ENCODE peak calls at places on chromosome 15, in ten cellular contexts. One of them, this sample, is unnamed.

GRCh38 chr15:92845109-92845508 is 55.0 kb upstream of the CHD2 start:
- DNase-seq in dorsolateral prefrontal cortex: no peak
- DNase-seq in CD8-positive, alpha-beta memory T cell: no peak
- DNase-seq in islet precursor cell: no peak
- DNase-seq in heart left ventricle: no peak
- DNase-seq in cardiac muscle cell: peak; percentile 84
- DNase-seq in activated naive CD4-positive, alpha-beta T cell: no peak
- DNase-seq in central memory CD4-positive, alpha-beta T cell: peak; percentile 57
- DNase-seq in lower leg skin: no peak
- DNase-seq in SJSA1: no peak
- DNase-seq in this sample: no peak

GRCh38 chr15:78207110-78207458 is 27.3 kb downstream of the ACSBG1 start:
- DNase-seq in cardiac muscle cell: no peak
- DNase-seq in dorsolateral prefrontal cortex: no peak
- DNase-seq in islet precursor cell: no peak
- DNase-seq in lower leg skin: peak; percentile 13
- DNase-seq in CD8-positive, alpha-beta memory T cell: no peak
- DNase-seq in activated naive CD4-positive, alpha-beta T cell: no peak
- DNase-seq in heart left ventricle: no peak
- DNase-seq in SJSA1: no peak
- DNase-seq in central memory CD4-positive, alpha-beta T cell: no peak
- DNase-seq in this sample: no peak

GRCh38 chr15:74502301-74502700 is 38.7 kb upstream of the ARID3B start:
- DNase-seq in dorsolateral prefrontal cortex: no peak
- DNase-seq in heart left ventricle: no peak
- DNase-seq in activated naive CD4-positive, alpha-beta T cell: no peak
- DNase-seq in SJSA1: no peak
- DNase-seq in cardiac muscle cell: no peak
- DNase-seq in central memory CD4-positive, alpha-beta T cell: no peak
- DNase-seq in islet precursor cell: no peak
- DNase-seq in lower leg skin: no peak
- DNase-seq in CD8-positive, alpha-beta memory T cell: no peak
- DNase-seq in this sample: no peak

GRCh38 chr15:37940886-37941285 is 6.4 kb downstream of the TMCO5A start:
- DNase-seq in SJSA1: no peak
- DNase-seq in heart left ventricle: no peak
- DNase-seq in islet precursor cell: no peak
- DNase-seq in cardiac muscle cell: no peak
- DNase-seq in activated naive CD4-positive, alpha-beta T cell: no peak
- DNase-seq in lower leg skin: no peak
- DNase-seq in dorsolateral prefrontal cortex: no peak
- DNase-seq in central memory CD4-positive, alpha-beta T cell: no peak
- DNase-seq in CD8-positive, alpha-beta memory T cell: no peak
- DNase-seq in this sample: no peak

GRCh38 chr15:32818758-32819405 is 101.1 kb downstream of the GREM1 start:
- DNase-seq in lower leg skin: no peak
- DNase-seq in CD8-positive, alpha-beta memory T cell: no peak
- DNase-seq in cardiac muscle cell: peak; percentile 57
- DNase-seq in islet precursor cell: no peak
- DNase-seq in central memory CD4-positive, alpha-beta T cell: no peak
- DNase-seq in activated naive CD4-positive, alpha-beta T cell: no peak
- DNase-seq in heart left ventricle: no peak
- DNase-seq in dorsolateral prefrontal cortex: no peak
- DNase-seq in SJSA1: no peak
- DNase-seq in this sample: peak; percentile 53

GRCh38 chr15:60797444-60798040 is 318.6 kb upstream of the ICE2 start:
- DNase-seq in islet precursor cell: peak; percentile 29
- DNase-seq in CD8-positive, alpha-beta memory T cell: no peak
- DNase-seq in heart left ventricle: no peak
- DNase-seq in lower leg skin: no peak
- DNase-seq in activated naive CD4-positive, alpha-beta T cell: no peak
- DNase-seq in central memory CD4-positive, alpha-beta T cell: no peak
- DNase-seq in cardiac muscle cell: no peak
- DNase-seq in SJSA1: no peak
- DNase-seq in dorsolateral prefrontal cortex: no peak
- DNase-seq in this sample: peak; percentile 73

GRCh38 chr15:40463886-40464545 is 6.8 kb upstream of the CHST14 start:
- DNase-seq in central memory CD4-positive, alpha-beta T cell: no peak
- DNase-seq in islet precursor cell: peak; percentile 87
- DNase-seq in heart left ventricle: no peak
- DNase-seq in lower leg skin: no peak
- DNase-seq in dorsolateral prefrontal cortex: no peak
- DNase-seq in CD8-positive, alpha-beta memory T cell: no peak
- DNase-seq in activated naive CD4-positive, alpha-beta T cell: no peak
- DNase-seq in cardiac muscle cell: no peak
- DNase-seq in SJSA1: no peak
- DNase-seq in this sample: no peak

GRCh38 chr15:29322407-29322806 is 52.8 kb upstream of the NSMCE3 start:
- DNase-seq in central memory CD4-positive, alpha-beta T cell: no peak
- DNase-seq in islet precursor cell: no peak
- DNase-seq in dorsolateral prefrontal cortex: no peak
- DNase-seq in heart left ventricle: no peak
- DNase-seq in activated naive CD4-positive, alpha-beta T cell: no peak
- DNase-seq in lower leg skin: no peak
- DNase-seq in CD8-positive, alpha-beta memory T cell: no peak
- DNase-seq in cardiac muscle cell: peak; percentile 61
- DNase-seq in SJSA1: no peak
- DNase-seq in this sample: no peak

GRCh38 chr15:40100947-40101905 is 7.5 kb downstream of the BMF start:
- DNase-seq in cardiac muscle cell: no peak
- DNase-seq in lower leg skin: no peak
- DNase-seq in heart left ventricle: no peak
- DNase-seq in islet precursor cell: no peak
- DNase-seq in SJSA1: peak; percentile 27
- DNase-seq in activated naive CD4-positive, alpha-beta T cell: no peak
- DNase-seq in central memory CD4-positive, alpha-beta T cell: no peak
- DNase-seq in dorsolateral prefrontal cortex: no peak
- DNase-seq in CD8-positive, alpha-beta memory T cell: no peak
- DNase-seq in this sample: no peak

GRCh38 chr15:28125673-28126651 is 26.8 kb upstream of the OCA2 start:
- DNase-seq in central memory CD4-positive, alpha-beta T cell: peak; percentile 15
- DNase-seq in CD8-positive, alpha-beta memory T cell: no peak
- DNase-seq in heart left ventricle: no peak
- DNase-seq in cardiac muscle cell: peak; percentile 74
- DNase-seq in SJSA1: peak; percentile 25
- DNase-seq in dorsolateral prefrontal cortex: no peak
- DNase-seq in islet precursor cell: no peak
- DNase-seq in activated naive CD4-positive, alpha-beta T cell: no peak
- DNase-seq in lower leg skin: no peak
- DNase-seq in this sample: peak; percentile 55

GRCh38 chr15:67836477-67836876 is 3.4 kb downstream of the RNU6-1 start:
- DNase-seq in activated naive CD4-positive, alpha-beta T cell: peak; percentile 24
- DNase-seq in dorsolateral prefrontal cortex: no peak
- DNase-seq in lower leg skin: peak; percentile 52
- DNase-seq in SJSA1: peak; percentile 38
- DNase-seq in heart left ventricle: no peak
- DNase-seq in islet precursor cell: no peak
- DNase-seq in central memory CD4-positive, alpha-beta T cell: peak; percentile 53
- DNase-seq in CD8-positive, alpha-beta memory T cell: peak; percentile 44
- DNase-seq in cardiac muscle cell: peak; percentile 60
- DNase-seq in this sample: peak; percentile 56

GRCh38 chr15:71743861-71744382 is 66.4 kb upstream of the NR2E3 start:
- DNase-seq in activated naive CD4-positive, alpha-beta T cell: peak; percentile 50
- DNase-seq in dorsolateral prefrontal cortex: no peak
- DNase-seq in lower leg skin: no peak
- DNase-seq in SJSA1: peak; percentile 56
- DNase-seq in central memory CD4-positive, alpha-beta T cell: peak; percentile 12
- DNase-seq in cardiac muscle cell: peak; percentile 66
- DNase-seq in islet precursor cell: no peak
- DNase-seq in heart left ventricle: peak; percentile 35
- DNase-seq in CD8-positive, alpha-beta memory T cell: peak; percentile 39
- DNase-seq in this sample: peak; percentile 59

GRCh38 chr15:74218172-74218885 is 15.7 kb upstream of the STRA6 start:
- DNase-seq in cardiac muscle cell: no peak
- DNase-seq in central memory CD4-positive, alpha-beta T cell: no peak
- DNase-seq in SJSA1: no peak
- DNase-seq in activated naive CD4-positive, alpha-beta T cell: no peak
- DNase-seq in dorsolateral prefrontal cortex: no peak
- DNase-seq in heart left ventricle: no peak
- DNase-seq in CD8-positive, alpha-beta memory T cell: no peak
- DNase-seq in islet precursor cell: no peak
- DNase-seq in lower leg skin: no peak
- DNase-seq in this sample: no peak

GRCh38 chr15:70101459-70102113 is 3.9 kb upstream of the TLE3 start:
- DNase-seq in activated naive CD4-positive, alpha-beta T cell: no peak
- DNase-seq in heart left ventricle: peak; percentile 73
- DNase-seq in CD8-positive, alpha-beta memory T cell: no peak
- DNase-seq in cardiac muscle cell: peak; percentile 98
- DNase-seq in dorsolateral prefrontal cortex: no peak
- DNase-seq in central memory CD4-positive, alpha-beta T cell: no peak
- DNase-seq in SJSA1: peak; percentile 85
- DNase-seq in islet precursor cell: peak; percentile 85
- DNase-seq in lower leg skin: no peak
- DNase-seq in this sample: peak; percentile 76

GRCh38 chr15:70248116-70249025 is 150.7 kb upstream of the TLE3 start:
- DNase-seq in heart left ventricle: no peak
- DNase-seq in cardiac muscle cell: peak; percentile 9
- DNase-seq in CD8-positive, alpha-beta memory T cell: no peak
- DNase-seq in dorsolateral prefrontal cortex: no peak
- DNase-seq in lower leg skin: no peak
- DNase-seq in islet precursor cell: peak; percentile 80
- DNase-seq in central memory CD4-positive, alpha-beta T cell: no peak
- DNase-seq in SJSA1: no peak
- DNase-seq in activated naive CD4-positive, alpha-beta T cell: no peak
- DNase-seq in this sample: no peak

GRCh38 chr15:62112616-62113593 is 46.1 kb downstream of the C2CD4A start:
- DNase-seq in SJSA1: peak; percentile 31
- DNase-seq in lower leg skin: peak; percentile 48
- DNase-seq in heart left ventricle: no peak
- DNase-seq in dorsolateral prefrontal cortex: no peak
- DNase-seq in cardiac muscle cell: peak; percentile 70
- DNase-seq in islet precursor cell: peak; percentile 86
- DNase-seq in activated naive CD4-positive, alpha-beta T cell: no peak
- DNase-seq in CD8-positive, alpha-beta memory T cell: no peak
- DNase-seq in central memory CD4-positive, alpha-beta T cell: no peak
- DNase-seq in this sample: peak; percentile 87

GRCh38 chr15:69798481-69799315 is 299.0 kb downstream of the TLE3 start:
- DNase-seq in islet precursor cell: peak; percentile 35
- DNase-seq in activated naive CD4-positive, alpha-beta T cell: no peak
- DNase-seq in cardiac muscle cell: peak; percentile 24
- DNase-seq in central memory CD4-positive, alpha-beta T cell: no peak
- DNase-seq in dorsolateral prefrontal cortex: no peak
- DNase-seq in heart left ventricle: peak; percentile 25
- DNase-seq in lower leg skin: no peak
- DNase-seq in SJSA1: peak; percentile 34
- DNase-seq in CD8-positive, alpha-beta memory T cell: no peak
- DNase-seq in this sample: no peak

GRCh38 chr15:68340711-68341671 is 63.4 kb downstream of the FEM1B start:
- DNase-seq in lower leg skin: no peak
- DNase-seq in heart left ventricle: no peak
- DNase-seq in CD8-positive, alpha-beta memory T cell: no peak
- DNase-seq in central memory CD4-positive, alpha-beta T cell: no peak
- DNase-seq in cardiac muscle cell: no peak
- DNase-seq in islet precursor cell: no peak
- DNase-seq in SJSA1: no peak
- DNase-seq in activated naive CD4-positive, alpha-beta T cell: no peak
- DNase-seq in dorsolateral prefrontal cortex: no peak
- DNase-seq in this sample: no peak

GRCh38 chr15:43966646-43967045 is 139.8 kb downstream of the WDR76 start:
- DNase-seq in activated naive CD4-positive, alpha-beta T cell: no peak
- DNase-seq in central memory CD4-positive, alpha-beta T cell: no peak
- DNase-seq in SJSA1: no peak
- DNase-seq in heart left ventricle: no peak
- DNase-seq in lower leg skin: no peak
- DNase-seq in cardiac muscle cell: no peak
- DNase-seq in CD8-positive, alpha-beta memory T cell: no peak
- DNase-seq in dorsolateral prefrontal cortex: no peak
- DNase-seq in islet precursor cell: no peak
- DNase-seq in this sample: peak; percentile 6

GRCh38 chr15:77739591-77740378 is 107.1 kb upstream of the LINGO1 start:
- DNase-seq in CD8-positive, alpha-beta memory T cell: no peak
- DNase-seq in lower leg skin: no peak
- DNase-seq in heart left ventricle: no peak
- DNase-seq in central memory CD4-positive, alpha-beta T cell: no peak
- DNase-seq in islet precursor cell: no peak
- DNase-seq in cardiac muscle cell: no peak
- DNase-seq in SJSA1: no peak
- DNase-seq in activated naive CD4-positive, alpha-beta T cell: no peak
- DNase-seq in dorsolateral prefrontal cortex: no peak
- DNase-seq in this sample: no peak

GRCh38 chr15:101050647-101051290 is 131.6 kb downstream of the LRRK1 start:
- DNase-seq in cardiac muscle cell: no peak
- DNase-seq in central memory CD4-positive, alpha-beta T cell: no peak
- DNase-seq in activated naive CD4-positive, alpha-beta T cell: no peak
- DNase-seq in SJSA1: no peak
- DNase-seq in dorsolateral prefrontal cortex: peak; percentile 17
- DNase-seq in lower leg skin: no peak
- DNase-seq in islet precursor cell: peak; percentile 52
- DNase-seq in CD8-positive, alpha-beta memory T cell: no peak
- DNase-seq in heart left ventricle: no peak
- DNase-seq in this sample: no peak

GRCh38 chr15:45762726-45763125 is 127.9 kb downstream of the SQOR start:
- DNase-seq in islet precursor cell: no peak
- DNase-seq in CD8-positive, alpha-beta memory T cell: no peak
- DNase-seq in dorsolateral prefrontal cortex: no peak
- DNase-seq in central memory CD4-positive, alpha-beta T cell: no peak
- DNase-seq in activated naive CD4-positive, alpha-beta T cell: no peak
- DNase-seq in cardiac muscle cell: no peak
- DNase-seq in lower leg skin: no peak
- DNase-seq in SJSA1: no peak
- DNase-seq in heart left ventricle: no peak
- DNase-seq in this sample: no peak

GRCh38 chr15:58224068-58224467 is 85.9 kb downstream of the AQP9 start:
- DNase-seq in dorsolateral prefrontal cortex: no peak
- DNase-seq in cardiac muscle cell: peak; percentile 66
- DNase-seq in CD8-positive, alpha-beta memory T cell: no peak
- DNase-seq in islet precursor cell: no peak
- DNase-seq in SJSA1: no peak
- DNase-seq in central memory CD4-positive, alpha-beta T cell: no peak
- DNase-seq in heart left ventricle: peak; percentile 23
- DNase-seq in lower leg skin: no peak
- DNase-seq in activated naive CD4-positive, alpha-beta T cell: no peak
- DNase-seq in this sample: peak; percentile 25

GRCh38 chr15:49815937-49816336 is 195.1 kb downstream of the DTWD1 start:
- DNase-seq in CD8-positive, alpha-beta memory T cell: no peak
- DNase-seq in central memory CD4-positive, alpha-beta T cell: no peak
- DNase-seq in islet precursor cell: no peak
- DNase-seq in heart left ventricle: no peak
- DNase-seq in dorsolateral prefrontal cortex: peak; percentile 48
- DNase-seq in cardiac muscle cell: peak; percentile 79
- DNase-seq in SJSA1: peak; percentile 27
- DNase-seq in activated naive CD4-positive, alpha-beta T cell: no peak
- DNase-seq in lower leg skin: no peak
- DNase-seq in this sample: peak; percentile 90

GRCh38 chr15:45121706-45122417 is 7.7 kb downstream of the DUOXA2 start:
- DNase-seq in activated naive CD4-positive, alpha-beta T cell: no peak
- DNase-seq in dorsolateral prefrontal cortex: no peak
- DNase-seq in central memory CD4-positive, alpha-beta T cell: no peak
- DNase-seq in CD8-positive, alpha-beta memory T cell: no peak
- DNase-seq in lower leg skin: no peak
- DNase-seq in heart left ventricle: no peak
- DNase-seq in SJSA1: peak; percentile 13
- DNase-seq in islet precursor cell: peak; percentile 91
- DNase-seq in cardiac muscle cell: peak; percentile 72
- DNase-seq in this sample: peak; percentile 89

GRCh38 chr15:59160880-59161593 is 45.6 kb upstream of the LDHAL6B start:
- DNase-seq in activated naive CD4-positive, alpha-beta T cell: no peak
- DNase-seq in SJSA1: no peak
- DNase-seq in heart left ventricle: no peak
- DNase-seq in dorsolateral prefrontal cortex: peak; percentile 55
- DNase-seq in islet precursor cell: peak; percentile 77
- DNase-seq in cardiac muscle cell: peak; percentile 13
- DNase-seq in CD8-positive, alpha-beta memory T cell: no peak
- DNase-seq in lower leg skin: no peak
- DNase-seq in central memory CD4-positive, alpha-beta T cell: no peak
- DNase-seq in this sample: no peak

GRCh38 chr15:92809880-92810361 is 90.2 kb upstream of the CHD2 start:
- DNase-seq in central memory CD4-positive, alpha-beta T cell: peak; percentile 20
- DNase-seq in cardiac muscle cell: peak; percentile 63
- DNase-seq in islet precursor cell: no peak
- DNase-seq in dorsolateral prefrontal cortex: no peak
- DNase-seq in lower leg skin: no peak
- DNase-seq in activated naive CD4-positive, alpha-beta T cell: no peak
- DNase-seq in SJSA1: no peak
- DNase-seq in heart left ventricle: no peak
- DNase-seq in CD8-positive, alpha-beta memory T cell: no peak
- DNase-seq in this sample: no peak

GRCh38 chr15:37019479-37020433 is 80.6 kb downstream of the MEIS2 start:
- DNase-seq in lower leg skin: no peak
- DNase-seq in cardiac muscle cell: peak; percentile 63
- DNase-seq in central memory CD4-positive, alpha-beta T cell: no peak
- DNase-seq in islet precursor cell: no peak
- DNase-seq in SJSA1: peak; percentile 73
- DNase-seq in dorsolateral prefrontal cortex: no peak
- DNase-seq in CD8-positive, alpha-beta memory T cell: no peak
- DNase-seq in heart left ventricle: no peak
- DNase-seq in activated naive CD4-positive, alpha-beta T cell: no peak
- DNase-seq in this sample: no peak

This sample was measured in AG08395.